ENCODE peak calls at places on chromosomes 13 and 19, in five cellular contexts. B is mesendoderm; F is OCI-LY7; X is CD4-positive, alpha-beta memory T cell; S is thoracic aorta. V is an unnamed sample.

GRCh38 chr19:29873024-29873800 is 61.4 kb downstream of the CCNE1 start:
- DNase-seq in F (peak; percentile 57), B (peak; percentile 57), S (no peak), X (peak; percentile 61), V (no peak)

GRCh38 chr19:39133431-39134270 is 8.1 kb downstream of the PAK4 start:
- DNase-seq in S (no peak), F (no peak), B (peak; percentile 46), X (no peak), V (peak; percentile 46)

GRCh38 chr13:37716395-37716794 is 117.8 kb upstream of the POSTN start:
- DNase-seq in F (no peak), S (no peak), B (no peak), X (no peak), V (no peak)

GRCh38 chr19:30326076-30326710 is 46.0 kb upstream of the ZNF536 start:
- DNase-seq in B (no peak), S (no peak), X (no peak), F (no peak), V (no peak)

GRCh38 chr19:45508931-45509691 is 1.8 kb downstream of the VASP start:
- DNase-seq in S (peak; percentile 67), F (peak; percentile 75), B (peak; percentile 90), X (no peak), V (peak; percentile 76)

GRCh38 chr13:114090476-114090875 is 41.9 kb downstream of the RASA3 start:
- DNase-seq in X (no peak), F (no peak), S (no peak), B (no peak), V (no peak)

GRCh38 chr19:49555600-49556411 is 24.6 kb downstream of the NOSIP start:
- DNase-seq in S (no peak), F (peak; percentile 71), X (peak; percentile 87), B (peak; percentile 97), V (no peak)

GRCh38 chr19:14006766-14007562 is 844 bp upstream of the RFX1 start:
- DNase-seq in B (no peak), S (no peak), F (no peak), X (no peak), V (no peak)

GRCh38 chr19:6697291-6697690 is 23.2 kb downstream of the C3 start:
- DNase-seq in F (no peak), X (no peak), B (no peak), S (no peak), V (no peak)

GRCh38 chr19:34243876-34244578 is 10.3 kb upstream of the GARRE1 start:
- DNase-seq in X (no peak), S (no peak), F (no peak), B (no peak), V (no peak)

GRCh38 chr13:59746291-59746962 is 417.3 kb downstream of the DIAPH3 start:
- DNase-seq in S (no peak), X (no peak), B (no peak), F (no peak), V (no peak)

GRCh38 chr19:1324792-1325567 is 39.3 kb downstream of the EFNA2 start:
- DNase-seq in S (no peak), F (no peak), X (no peak), B (no peak), V (no peak)

GRCh38 chr19:16229322-16229641 is 31.6 kb downstream of the AP1M1 start:
- DNase-seq in X (no peak), B (no peak), S (no peak), F (no peak), V (no peak)

GRCh38 chr19:49119411-49120324 is at the start of gene PPFIA3:
- DNase-seq in F (no peak), X (no peak), B (peak; percentile 57), S (no peak), V (peak; percentile 61)

GRCh38 chr13:42574435-42575311 is 721 bp downstream of the TNFSF11 start:
- DNase-seq in X (peak; percentile 25), S (no peak), F (no peak), B (peak; percentile 13), V (no peak)

GRCh38 chr19:47032171-47032811 is 12.7 kb downstream of the NPAS1 start:
- DNase-seq in F (peak; percentile 69), X (peak; percentile 55), B (peak; percentile 79), S (no peak), V (peak; percentile 32)

GRCh38 chr13:105410602-105411001 is 1124.9 kb downstream of the EFNB2 start:
- DNase-seq in X (peak; percentile 4), F (no peak), B (peak; percentile 67), S (no peak), V (peak; percentile 18)

GRCh38 chr19:10918359-10918758 is 10.1 kb downstream of the YIPF2 start:
- DNase-seq in F (no peak), B (no peak), S (no peak), X (no peak), V (no peak)

GRCh38 chr19:39197808-39198207 is 1.0 kb downstream of the NCCRP1 start:
- DNase-seq in X (no peak), F (no peak), S (no peak), B (no peak), V (no peak)

DNA sequence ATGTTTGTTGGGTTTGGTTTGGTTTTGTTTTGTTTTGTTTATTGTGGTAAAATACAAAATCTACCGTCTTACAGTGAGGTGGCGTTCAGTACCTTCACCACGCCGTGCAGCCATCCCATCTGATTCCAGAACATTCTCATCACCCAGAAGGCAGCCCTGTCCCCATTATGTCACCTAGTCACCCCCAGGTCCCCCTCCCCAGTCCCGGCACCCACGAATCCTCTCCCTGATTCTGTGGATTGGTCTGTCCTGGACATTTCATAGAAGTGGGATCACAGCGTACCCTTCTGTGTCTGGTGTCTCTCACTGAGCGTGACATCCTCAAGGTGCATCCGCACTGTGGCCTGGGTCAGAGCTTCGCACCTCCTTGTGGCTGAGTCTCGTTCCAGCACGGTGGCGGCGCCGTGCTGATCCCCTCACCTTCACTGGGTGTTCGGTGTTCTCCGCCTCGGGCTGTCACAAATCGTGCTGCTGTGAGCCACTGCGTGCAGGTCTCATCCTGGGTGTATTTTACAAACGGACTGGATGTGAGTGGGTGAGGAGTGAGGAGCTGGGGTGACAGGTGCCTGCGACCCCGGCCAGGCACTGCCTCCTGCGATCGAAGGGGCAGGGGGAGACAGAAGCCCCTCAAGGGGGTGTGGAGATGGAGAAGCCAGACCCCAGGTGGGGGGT is 580 bp upstream of the TEKTIP1 start:
- DNase-seq in X (no peak), B (no peak), S (no peak), F (no peak), V (no peak)
- H3K27ac ChIP-seq in X (no peak overlapping the region), B (no peak overlapping the region), S (no peak overlapping the region), F (no peak overlapping the region), V (no peak overlapping the region)

GRCh38 chr19:42477117-42477516 is 34.4 kb upstream of the CXCL17 start:
- DNase-seq in B (no peak), X (no peak), S (no peak), F (no peak), V (no peak)

GRCh38 chr19:42477933-42478332 is 35.2 kb upstream of the CXCL17 start:
- DNase-seq in S (no peak), X (no peak), F (no peak), B (no peak), V (no peak)

GRCh38 chr19:42478765-42479307 is 36.1 kb upstream of the CXCL17 start:
- DNase-seq in B (no peak), X (no peak), F (no peak), S (no peak), V (no peak)

GRCh38 chr19:42479736-42480135 is 37.0 kb upstream of the CXCL17 start:
- DNase-seq in B (no peak), S (no peak), X (no peak), F (no peak), V (no peak)

DNA sequence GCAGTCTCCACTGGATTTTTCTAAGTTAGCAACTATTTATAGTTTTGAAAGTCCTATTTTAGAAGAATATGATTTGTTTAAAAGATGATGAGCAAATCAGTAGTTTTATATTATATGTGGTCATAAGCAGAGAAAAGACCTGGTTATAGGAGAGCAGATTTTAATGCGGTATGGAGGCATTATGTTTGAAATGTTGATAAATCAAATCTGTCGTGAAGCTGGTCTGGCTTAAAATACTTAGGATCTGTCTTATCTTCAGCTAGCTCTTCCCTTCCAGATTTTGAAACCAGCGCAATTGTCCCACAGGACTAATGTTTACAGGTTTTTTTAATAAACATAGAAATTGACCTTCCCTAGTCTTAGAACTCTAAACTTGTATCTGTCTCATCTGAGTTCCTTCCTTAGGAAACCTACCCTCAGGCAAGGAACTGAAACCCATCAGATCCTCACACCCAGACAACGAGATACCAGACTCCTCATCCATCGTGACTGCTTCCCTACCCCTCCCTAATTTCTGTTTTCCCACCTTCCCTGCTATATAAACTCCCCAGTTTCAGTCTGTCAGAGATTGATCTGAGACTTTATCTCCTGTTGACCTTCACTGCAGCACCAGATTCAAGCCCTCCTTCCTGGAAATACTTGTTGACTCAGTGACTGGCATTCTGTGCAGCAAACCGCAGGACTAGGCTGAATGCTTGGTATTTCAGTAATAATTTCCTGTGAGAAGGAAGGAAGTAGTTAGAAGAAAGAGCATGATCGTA is 37.8 kb upstream of the CXCL17 start:
- DNase-seq in B (peak; percentile 71), S (no peak), F (no peak), X (peak; percentile 4), V (no peak)
- H3K4me3 ChIP-seq in B (no peak overlapping the region), S (no peak overlapping the region), F (no peak overlapping the region), X (no peak overlapping the region), V (no peak overlapping the region)

GRCh38 chr19:17718467-17718987 is 753 bp upstream of the MAP1S start:
- DNase-seq in F (no peak), X (no peak), S (no peak), B (no peak), V (no peak)

GRCh38 chr19:17718988-17719711 is at the start of gene MAP1S:
- DNase-seq in X (peak; percentile 42), F (peak; percentile 81), B (peak; percentile 86), S (no peak), V (peak; percentile 21)

GRCh38 chr19:17719730-17720486 is 628 bp downstream of the MAP1S start:
- DNase-seq in F (no peak), B (no peak), S (no peak), X (no peak), V (peak; percentile 11)

GRCh38 chr19:17721821-17722220 is 2.5 kb downstream of the MAP1S start:
- DNase-seq in X (no peak), B (no peak), S (no peak), F (no peak), V (no peak)

DNA sequence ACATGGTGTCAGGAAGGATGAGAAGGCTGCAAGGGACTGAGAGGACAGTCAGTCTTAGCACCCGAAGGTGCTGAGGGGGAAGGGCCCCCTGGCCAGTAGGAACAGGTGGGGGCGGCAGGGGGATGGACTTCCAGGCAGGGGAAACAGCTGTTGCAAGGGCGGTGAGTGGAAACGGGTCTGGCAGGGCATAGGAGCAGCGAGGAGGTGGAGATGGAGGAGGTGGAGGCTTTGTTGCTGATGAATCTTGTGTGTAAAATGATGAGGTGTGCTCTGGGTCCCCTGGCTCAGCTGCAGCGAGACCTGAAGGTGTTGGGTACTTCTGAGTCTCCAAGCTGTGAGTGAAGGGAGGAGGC is 1.2 kb downstream of the MAP1S start:
- DNase-seq in X (no peak), S (no peak), F (no peak), B (no peak), V (no peak)
- H3K27ac ChIP-seq in X (peak overlapping the region; percentile 53), S (no peak overlapping the region), F (no peak overlapping the region), B (no peak overlapping the region), V (no peak overlapping the region)

DNA sequence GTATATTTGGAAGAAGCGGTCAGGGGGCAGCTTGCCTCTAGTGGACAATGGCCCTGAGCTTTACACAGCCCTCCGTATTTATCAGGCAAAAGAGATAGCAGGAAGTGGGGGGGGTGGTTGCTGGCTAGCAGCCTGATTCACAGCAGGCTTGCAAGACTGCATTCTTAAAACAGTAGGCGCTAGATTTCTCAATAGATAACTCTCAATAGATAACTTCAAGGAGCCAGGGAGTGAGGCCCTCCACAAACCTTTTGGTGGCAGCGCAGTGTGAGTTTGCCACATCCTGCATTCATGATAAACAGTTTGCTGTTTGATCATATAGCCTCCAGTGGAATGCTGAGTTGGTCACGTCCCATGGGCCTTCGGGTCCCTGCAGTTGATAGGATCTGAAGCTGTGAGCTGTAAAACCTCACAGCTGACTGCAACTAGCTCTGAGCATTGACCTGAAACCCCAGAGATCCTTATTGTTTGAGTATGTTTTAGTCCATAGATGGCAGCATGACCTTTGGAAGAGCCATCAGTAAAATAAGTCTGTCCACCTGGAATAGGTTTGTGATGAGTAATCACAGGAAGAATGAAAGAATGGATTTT is 12.2 kb downstream of the FPR3 start:
- DNase-seq in B (peak; percentile 98), F (no peak), S (no peak), X (no peak), V (peak; percentile 19)
- H3K4me3 ChIP-seq in B (no peak overlapping the region), F (no peak overlapping the region), S (no peak overlapping the region), X (no peak overlapping the region), V (no peak overlapping the region)

V was measured in prostate gland.